ENCODE peak calls at places on chromosomes 3 and 15, in seven cellular contexts. One of them, this sample, is unnamed.
A peak's percentile ranks its signal among the peaks of the same experiment; 100 is the strongest.

GRCh38 chr15:61037031-61037430 is 192.1 kb downstream of the RORA start:
- DNase-seq in heart right ventricle: no peak
- DNase-seq in HCT116: no peak
- DNase-seq in adipocyte: no peak
- DNase-seq in left ventricle myocardium inferior: no peak
- DNase-seq in SK-N-SH: no peak
- DNase-seq in PC-3: no peak
- DNase-seq in this sample: no peak

GRCh38 chr3:126551839-126552687 is 6.7 kb downstream of the C3orf22 start:
- DNase-seq in heart right ventricle: no peak
- DNase-seq in HCT116: no peak
- DNase-seq in adipocyte: no peak
- DNase-seq in left ventricle myocardium inferior: no peak
- DNase-seq in SK-N-SH: peak; percentile 17
- DNase-seq in PC-3: no peak
- DNase-seq in this sample: peak; percentile 43

GRCh38 chr15:100224206-100225185 is 117.3 kb downstream of the ADAMTS17 start:
- DNase-seq in heart right ventricle: no peak
- DNase-seq in HCT116: no peak
- DNase-seq in adipocyte: no peak
- DNase-seq in left ventricle myocardium inferior: no peak
- DNase-seq in SK-N-SH: no peak
- DNase-seq in PC-3: no peak
- DNase-seq in this sample: no peak

GRCh38 chr3:8445861-8446260 is 55.8 kb upstream of the LMCD1 start:
- DNase-seq in heart right ventricle: no peak
- DNase-seq in HCT116: no peak
- DNase-seq in adipocyte: peak; percentile 88
- DNase-seq in left ventricle myocardium inferior: no peak
- DNase-seq in SK-N-SH: no peak
- DNase-seq in PC-3: peak; percentile 96
- DNase-seq in this sample: no peak

GRCh38 chr3:119579366-119580147 is at the start of gene ADPRH:
- DNase-seq in heart right ventricle: peak; percentile 89
- DNase-seq in HCT116: peak; percentile 27
- DNase-seq in adipocyte: peak; percentile 59
- DNase-seq in left ventricle myocardium inferior: peak; percentile 89
- DNase-seq in SK-N-SH: peak; percentile 77
- DNase-seq in PC-3: peak; percentile 82
- DNase-seq in this sample: peak; percentile 85

GRCh38 chr15:69556344-69556743 is 103.7 kb downstream of the RPLP1 start:
- DNase-seq in heart right ventricle: no peak
- DNase-seq in HCT116: no peak
- DNase-seq in adipocyte: peak; percentile 14
- DNase-seq in left ventricle myocardium inferior: no peak
- DNase-seq in SK-N-SH: no peak
- DNase-seq in PC-3: no peak
- DNase-seq in this sample: no peak

GRCh38 chr3:26827169-26827568 is 204.6 kb downstream of the LRRC3B start:
- DNase-seq in heart right ventricle: no peak
- DNase-seq in HCT116: no peak
- DNase-seq in adipocyte: no peak
- DNase-seq in left ventricle myocardium inferior: no peak
- DNase-seq in SK-N-SH: no peak
- DNase-seq in PC-3: no peak
- DNase-seq in this sample: peak; percentile 21

GRCh38 chr3:73656241-73656890 is 31.6 kb upstream of the PDZRN3 start:
- DNase-seq in heart right ventricle: no peak
- DNase-seq in HCT116: no peak
- DNase-seq in adipocyte: peak; percentile 64
- DNase-seq in left ventricle myocardium inferior: no peak
- DNase-seq in SK-N-SH: no peak
- DNase-seq in PC-3: no peak
- DNase-seq in this sample: no peak

GRCh38 chr3:170553788-170554620 is 31.9 kb downstream of the SLC7A14 start:
- DNase-seq in heart right ventricle: no peak
- DNase-seq in HCT116: no peak
- DNase-seq in adipocyte: no peak
- DNase-seq in left ventricle myocardium inferior: no peak
- DNase-seq in SK-N-SH: no peak
- DNase-seq in PC-3: peak; percentile 37
- DNase-seq in this sample: no peak

GRCh38 chr3:126370606-126371005 is 13.4 kb upstream of the KLF15 start:
- DNase-seq in heart right ventricle: no peak
- DNase-seq in HCT116: no peak
- DNase-seq in adipocyte: no peak
- DNase-seq in left ventricle myocardium inferior: no peak
- DNase-seq in SK-N-SH: no peak
- DNase-seq in PC-3: no peak
- DNase-seq in this sample: peak; percentile 47

GRCh38 chr3:109903100-109903499 is 565.8 kb upstream of the DPPA4 start:
- DNase-seq in heart right ventricle: no peak
- DNase-seq in HCT116: no peak
- DNase-seq in adipocyte: no peak
- DNase-seq in left ventricle myocardium inferior: no peak
- DNase-seq in SK-N-SH: no peak
- DNase-seq in PC-3: peak; percentile 24
- DNase-seq in this sample: no peak

GRCh38 chr3:180855956-180856355 is 56.5 kb upstream of the FXR1 start:
- DNase-seq in heart right ventricle: no peak
- DNase-seq in HCT116: no peak
- DNase-seq in adipocyte: no peak
- DNase-seq in left ventricle myocardium inferior: no peak
- DNase-seq in SK-N-SH: no peak
- DNase-seq in PC-3: no peak
- DNase-seq in this sample: no peak

GRCh38 chr15:62452656-62453055 is 287.6 kb upstream of the C2CD4B start:
- DNase-seq in heart right ventricle: no peak
- DNase-seq in HCT116: no peak
- DNase-seq in adipocyte: no peak
- DNase-seq in left ventricle myocardium inferior: no peak
- DNase-seq in SK-N-SH: no peak
- DNase-seq in PC-3: no peak
- DNase-seq in this sample: no peak

GRCh38 chr3:52257911-52258310 is 12.4 kb downstream of the PPM1M start:
- DNase-seq in heart right ventricle: no peak
- DNase-seq in HCT116: no peak
- DNase-seq in adipocyte: no peak
- DNase-seq in left ventricle myocardium inferior: no peak
- DNase-seq in SK-N-SH: no peak
- DNase-seq in PC-3: no peak
- DNase-seq in this sample: no peak

GRCh38 chr3:14602006-14602803 is 49.4 kb upstream of the CCDC174 start:
- DNase-seq in heart right ventricle: no peak
- DNase-seq in HCT116: no peak
- DNase-seq in adipocyte: no peak
- DNase-seq in left ventricle myocardium inferior: no peak
- DNase-seq in SK-N-SH: peak; percentile 83
- DNase-seq in PC-3: peak; percentile 11
- DNase-seq in this sample: no peak

GRCh38 chr15:96407482-96407881 is 77.0 kb downstream of the NR2F2 start:
- DNase-seq in heart right ventricle: no peak
- DNase-seq in HCT116: no peak
- DNase-seq in adipocyte: no peak
- DNase-seq in left ventricle myocardium inferior: no peak
- DNase-seq in SK-N-SH: no peak
- DNase-seq in PC-3: no peak
- DNase-seq in this sample: no peak

GRCh38 chr15:95261546-95261945 is 1030.2 kb downstream of the MCTP2 start:
- DNase-seq in heart right ventricle: no peak
- DNase-seq in HCT116: no peak
- DNase-seq in adipocyte: peak; percentile 29
- DNase-seq in left ventricle myocardium inferior: no peak
- DNase-seq in SK-N-SH: no peak
- DNase-seq in PC-3: no peak
- DNase-seq in this sample: no peak

GRCh38 chr15:40344631-40345120 is 3.9 kb upstream of the CCDC9B start:
- DNase-seq in heart right ventricle: peak; percentile 61
- DNase-seq in HCT116: no peak
- DNase-seq in adipocyte: peak; percentile 81
- DNase-seq in left ventricle myocardium inferior: no peak
- DNase-seq in SK-N-SH: peak; percentile 87
- DNase-seq in PC-3: peak; percentile 69
- DNase-seq in this sample: peak; percentile 87

GRCh38 chr15:100968043-100968966 is 49.1 kb downstream of the LRRK1 start:
- DNase-seq in heart right ventricle: no peak
- DNase-seq in HCT116: no peak
- DNase-seq in adipocyte: peak; percentile 59
- DNase-seq in left ventricle myocardium inferior: no peak
- DNase-seq in SK-N-SH: no peak
- DNase-seq in PC-3: peak; percentile 53
- DNase-seq in this sample: no peak

GRCh38 chr3:45927881-45928280 is 15.4 kb upstream of the CXCR6 start:
- DNase-seq in heart right ventricle: no peak
- DNase-seq in HCT116: no peak
- DNase-seq in adipocyte: peak; percentile 50
- DNase-seq in left ventricle myocardium inferior: no peak
- DNase-seq in SK-N-SH: no peak
- DNase-seq in PC-3: no peak
- DNase-seq in this sample: no peak

GRCh38 chr15:57503911-57504598 is 87.6 kb upstream of the MYZAP start:
- DNase-seq in heart right ventricle: no peak
- DNase-seq in HCT116: no peak
- DNase-seq in adipocyte: no peak
- DNase-seq in left ventricle myocardium inferior: no peak
- DNase-seq in SK-N-SH: peak; percentile 37
- DNase-seq in PC-3: no peak
- DNase-seq in this sample: no peak

GRCh38 chr3:41640076-41640475 is 321.8 kb downstream of the ULK4 start:
- DNase-seq in heart right ventricle: no peak
- DNase-seq in HCT116: no peak
- DNase-seq in adipocyte: no peak
- DNase-seq in left ventricle myocardium inferior: no peak
- DNase-seq in SK-N-SH: no peak
- DNase-seq in PC-3: peak; percentile 33
- DNase-seq in this sample: no peak

GRCh38 chr15:41620536-41621199 is 39.5 kb upstream of the MGA start:
- DNase-seq in heart right ventricle: no peak
- DNase-seq in HCT116: no peak
- DNase-seq in adipocyte: no peak
- DNase-seq in left ventricle myocardium inferior: no peak
- DNase-seq in SK-N-SH: peak; percentile 18
- DNase-seq in PC-3: no peak
- DNase-seq in this sample: no peak

GRCh38 chr3:109275702-109276293 is 40.5 kb downstream of the DPPA2 start:
- DNase-seq in heart right ventricle: peak; percentile 19
- DNase-seq in HCT116: peak; percentile 44
- DNase-seq in adipocyte: peak; percentile 72
- DNase-seq in left ventricle myocardium inferior: no peak
- DNase-seq in SK-N-SH: peak; percentile 38
- DNase-seq in PC-3: peak; percentile 63
- DNase-seq in this sample: no peak

DNA sequence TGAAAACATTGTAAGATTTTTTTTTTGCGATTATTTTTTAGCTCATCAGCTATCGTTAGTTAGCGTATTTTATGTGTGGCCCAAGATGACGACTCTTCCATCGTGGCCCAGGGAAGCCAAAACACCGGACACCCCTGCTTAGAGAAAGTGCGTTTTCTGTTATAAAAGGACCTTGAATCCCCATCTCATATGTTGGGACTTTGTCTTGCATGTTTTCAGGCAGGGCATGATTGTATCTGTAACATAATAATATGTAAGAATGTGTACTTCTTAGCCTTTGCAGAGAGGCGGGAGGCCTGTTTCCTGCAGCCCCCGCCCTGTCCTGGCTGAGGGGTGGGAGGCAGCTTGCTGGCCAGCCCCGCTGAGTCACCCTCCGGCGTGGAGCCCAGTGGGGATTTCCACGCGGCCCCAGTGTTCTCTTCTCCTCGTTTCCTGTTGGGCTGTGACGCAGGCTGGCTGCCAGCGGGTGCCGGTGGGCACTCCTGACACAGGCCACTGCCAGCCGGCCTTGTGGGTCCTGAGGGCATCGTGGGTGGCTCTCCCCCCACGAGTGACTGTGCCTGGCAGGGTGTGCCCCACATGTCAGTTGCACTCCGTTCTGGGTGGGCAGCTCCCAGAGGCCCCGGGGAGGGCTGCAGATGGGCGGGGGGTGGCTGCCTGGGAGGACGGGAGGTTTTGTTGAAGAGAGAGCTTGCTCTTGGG is 55.6 kb downstream of the SMAD3 start:
- DNase-seq in heart right ventricle: peak; percentile 89
- DNase-seq in HCT116: no peak
- DNase-seq in adipocyte: peak; percentile 96
- DNase-seq in left ventricle myocardium inferior: peak; percentile 91
- DNase-seq in SK-N-SH: peak; percentile 74
- DNase-seq in PC-3: peak; percentile 61
- DNase-seq in this sample: peak; percentile 97
- H3K4me3 ChIP-seq in heart right ventricle: peak overlapping the region; percentile 2
- H3K4me3 ChIP-seq in HCT116: no peak overlapping the region
- H3K4me3 ChIP-seq in adipocyte: peak overlapping the region; percentile 61
- H3K4me3 ChIP-seq in left ventricle myocardium inferior: peak overlapping the region; percentile 43
- H3K4me3 ChIP-seq in SK-N-SH: no peak overlapping the region
- H3K4me3 ChIP-seq in PC-3: no peak overlapping the region
- H3K4me3 ChIP-seq in this sample: no peak overlapping the region

GRCh38 chr3:127674793-127675189 is 2.0 kb downstream of the ABTB1 start:
- DNase-seq in heart right ventricle: no peak
- DNase-seq in HCT116: no peak
- DNase-seq in adipocyte: no peak
- DNase-seq in left ventricle myocardium inferior: peak; percentile 11
- DNase-seq in SK-N-SH: no peak
- DNase-seq in PC-3: no peak
- DNase-seq in this sample: peak; percentile 35
- H3K36me3 ChIP-seq in heart right ventricle: peaks cover 35% of the 10 kb centered on the region
- H3K36me3 ChIP-seq in HCT116: no peaks in the 10 kb centered on the region
- H3K36me3 ChIP-seq in adipocyte: no peaks in the 10 kb centered on the region
- H3K36me3 ChIP-seq in left ventricle myocardium inferior: peaks cover 43% of the 10 kb centered on the region
- H3K36me3 ChIP-seq in SK-N-SH: no peaks in the 10 kb centered on the region
- H3K36me3 ChIP-seq in PC-3: no peaks in the 10 kb centered on the region
- H3K36me3 ChIP-seq in this sample: no peaks in the 10 kb centered on the region

DNA sequence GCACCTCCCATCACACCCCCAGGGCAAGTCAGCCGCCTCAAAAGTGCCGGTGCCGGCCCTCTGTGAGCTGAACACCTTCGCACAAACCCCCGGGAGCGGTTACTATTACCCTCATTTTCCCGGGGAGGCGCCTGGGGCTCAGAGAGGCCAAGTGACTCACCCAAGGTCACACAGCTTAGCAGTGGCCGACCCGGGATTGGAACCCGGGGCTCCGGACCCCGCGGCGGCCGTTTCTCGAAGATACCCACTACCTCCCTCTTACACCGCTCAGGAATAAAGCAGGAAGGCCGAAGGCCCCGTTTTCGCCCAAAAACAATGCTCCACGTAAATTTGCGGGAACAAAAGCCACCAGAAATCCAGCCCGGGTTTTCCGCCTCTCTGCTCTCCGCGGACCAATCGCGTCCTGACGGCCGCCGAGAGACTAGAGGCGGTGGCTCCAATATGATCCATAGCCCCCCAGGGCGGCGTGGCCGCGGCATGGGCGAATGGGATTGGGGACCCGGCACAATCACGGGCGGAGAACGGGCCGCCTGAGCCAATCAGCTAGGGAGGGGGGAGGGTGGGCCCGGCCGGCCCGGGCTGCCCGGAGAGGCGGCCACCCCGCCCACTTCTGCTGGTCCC is 176.8 kb downstream of the OR4M2 start:
- DNase-seq in heart right ventricle: no peak
- DNase-seq in HCT116: no peak
- DNase-seq in adipocyte: no peak
- DNase-seq in left ventricle myocardium inferior: no peak
- DNase-seq in SK-N-SH: peak; percentile 90
- DNase-seq in PC-3: no peak
- DNase-seq in this sample: peak; percentile 80
- H3K4me1 ChIP-seq in heart right ventricle: no peaks in the 10 kb centered on the region
- H3K4me1 ChIP-seq in HCT116: no peaks in the 10 kb centered on the region
- H3K4me1 ChIP-seq in adipocyte: no peaks in the 10 kb centered on the region
- H3K4me1 ChIP-seq in left ventricle myocardium inferior: no peaks in the 10 kb centered on the region
- H3K4me1 ChIP-seq in SK-N-SH: no peaks in the 10 kb centered on the region
- H3K4me1 ChIP-seq in PC-3: no peaks in the 10 kb centered on the region
- H3K4me1 ChIP-seq in this sample: no peaks in the 10 kb centered on the region

GRCh38 chr3:106176734-106177133 is 307.9 kb upstream of the CBLB start:
- DNase-seq in heart right ventricle: no peak
- DNase-seq in HCT116: no peak
- DNase-seq in adipocyte: peak; percentile 48
- DNase-seq in left ventricle myocardium inferior: no peak
- DNase-seq in SK-N-SH: no peak
- DNase-seq in PC-3: no peak
- DNase-seq in this sample: no peak
- H3K4me3 ChIP-seq in heart right ventricle: no peak overlapping the region
- H3K4me3 ChIP-seq in HCT116: no peak overlapping the region
- H3K4me3 ChIP-seq in adipocyte: peak overlapping the region; percentile 56
- H3K4me3 ChIP-seq in left ventricle myocardium inferior: no peak overlapping the region
- H3K4me3 ChIP-seq in SK-N-SH: no peak overlapping the region
- H3K4me3 ChIP-seq in PC-3: no peak overlapping the region
- H3K4me3 ChIP-seq in this sample: no peak overlapping the region